ENCODE peak calls at places on chromosomes 2 and 18, in ten cellular contexts. P is aorta; U is CD4-positive, CD25-positive, alpha-beta regulatory T cell; O is fibroblast of lung; D is endothelial cell; A is psoas muscle; L is NCI-H774; M is NCI-H510A treated with DMSO at 0.1 percent for 48 hours; N is GM19239; F is stimulated activated CD8-positive, alpha-beta memory T cell treated with anti-CD3 and anti-CD28 coated beads, Interleukin-15, amount 100 ng/mL, for 24 hours. V is an unnamed sample.

GRCh38 chr2:172086349-172087190 is 1.3 kb downstream of the DLX1 start:
- DNase-seq in P (no peak), U (peak), O (no peak), D (no peak), A (no peak), L (no peak), M (peak), N (no peak), F (no peak), V (no peak)

GRCh38 chr2:240435955-240436625 is 627 bp downstream of the GPC1 start:
- DNase-seq in P (peak), U (no peak), O (no peak), D (no peak), A (peak), L (no peak), M (no peak), N (no peak), F (no peak), V (no peak)

GRCh38 chr2:185255566-185255965 is 483.0 kb upstream of the FSIP2 start:
- DNase-seq in P (no peak), U (no peak), O (peak), D (no peak), A (no peak), L (no peak), M (no peak), N (no peak), F (no peak), V (no peak)

GRCh38 chr2:120780402-120780801 is 44.7 kb downstream of the GLI2 start:
- DNase-seq in P (no peak), U (no peak), O (peak), D (no peak), A (no peak), L (no peak), M (no peak), N (no peak), F (no peak), V (no peak)

GRCh38 chr2:72128059-72128842 is 19.4 kb downstream of the CYP26B1 start:
- DNase-seq in P (peak), U (no peak), O (no peak), D (no peak), A (no peak), L (no peak), M (no peak), N (no peak), F (no peak), V (peak)

GRCh38 chr2:188399159-188399558 is 107.5 kb downstream of the GULP1 start:
- DNase-seq in P (no peak), U (no peak), O (peak), D (no peak), A (no peak), L (no peak), M (no peak), N (no peak), F (no peak), V (no peak)

GRCh38 chr18:58762781-58763171 is 91.5 kb downstream of the MALT1 start:
- DNase-seq in P (no peak), U (no peak), O (no peak), D (no peak), A (no peak), L (no peak), M (no peak), N (no peak), F (no peak), V (peak)

GRCh38 chr18:57780318-57781127 is 22.6 kb downstream of the ATP8B1 start:
- DNase-seq in P (no peak), U (no peak), O (peak), D (no peak), A (no peak), L (no peak), M (no peak), N (no peak), F (no peak), V (no peak)

GRCh38 chr2:121018136-121019057 is 266.6 kb downstream of the TFCP2L1 start:
- DNase-seq in P (peak), U (no peak), O (peak), D (no peak), A (no peak), L (no peak), M (no peak), N (no peak), F (no peak), V (peak)